ENCODE peak calls at places on chromosome 10, in seven cellular contexts. B, A, W, T, P, C and S are unnamed samples.

GRCh38 chr10:93874309-93875031 is 19.3 kb upstream of the SLC35G1 start:
- DNase-seq in C (no peak), P (no peak), B (no peak), W (peak; percentile 14), T (no peak), A (no peak), S (no peak)

GRCh38 chr10:118974951-118975350 is 54.6 kb upstream of the NANOS1 start:
- DNase-seq in A (no peak), P (no peak), T (no peak), B (no peak), W (no peak), C (no peak), S (no peak)

GRCh38 chr10:27072436-27073114 is 27.7 kb downstream of the ANKRD26 start:
- DNase-seq in A (no peak), B (no peak), W (no peak), C (no peak), P (no peak), T (no peak), S (peak; percentile 37)

GRCh38 chr10:108521827-108522503 is 1357.5 kb upstream of the SORCS1 start:
- DNase-seq in A (no peak), T (no peak), P (no peak), B (no peak), C (no peak), W (no peak), S (no peak)

GRCh38 chr10:47287805-47288204 is 12.2 kb upstream of the GDF10 start:
- DNase-seq in P (no peak), A (no peak), C (no peak), T (no peak), B (no peak), W (no peak), S (no peak)

GRCh38 chr10:15483215-15483970 is 112.3 kb upstream of the FAM171A1 start:
- DNase-seq in B (no peak), A (no peak), P (no peak), C (peak; percentile 51), W (no peak), T (no peak), S (no peak)

GRCh38 chr10:97743169-97743945 is 6.4 kb downstream of the ZFYVE27 start:
- DNase-seq in W (no peak), B (no peak), P (no peak), T (no peak), C (no peak), A (no peak), S (no peak)

GRCh38 chr10:117132751-117133231 is 5.3 kb downstream of the VAX1 start:
- DNase-seq in T (no peak), W (no peak), C (no peak), P (no peak), A (no peak), B (no peak), S (peak; percentile 57)

GRCh38 chr10:88408111-88408510 is 175.0 kb downstream of the RNLS start:
- DNase-seq in B (no peak), T (peak; percentile 18), W (no peak), A (no peak), C (peak; percentile 62), P (no peak), S (no peak)

GRCh38 chr10:43076311-43076875 is 476 bp upstream of the RET start:
- DNase-seq in C (no peak), A (no peak), W (peak; percentile 16), T (peak; percentile 23), B (no peak), P (no peak), S (no peak)

GRCh38 chr10:46534828-46535524 is 21.5 kb downstream of the GPRIN2 start:
- DNase-seq in W (no peak), A (no peak), C (no peak), B (peak; percentile 21), T (no peak), P (peak; percentile 54), S (no peak)

GRCh38 chr10:62643612-62644587 is 160.6 kb upstream of the ADO start:
- DNase-seq in P (no peak), W (no peak), T (no peak), B (no peak), A (no peak), C (no peak), S (no peak)

GRCh38 chr10:115335366-115335765 is 242.2 kb downstream of the ATRNL1 start:
- DNase-seq in W (peak; percentile 67), P (no peak), C (no peak), T (no peak), B (no peak), A (no peak), S (no peak)

GRCh38 chr10:88205842-88206446 is 342.5 kb downstream of the PTEN start:
- DNase-seq in B (no peak), T (no peak), A (no peak), C (no peak), P (no peak), W (no peak), S (no peak)

GRCh38 chr10:43901744-43902504 is 253.2 kb upstream of the ZNF32 start:
- DNase-seq in T (no peak), P (no peak), C (no peak), A (no peak), B (no peak), W (no peak), S (no peak)

GRCh38 chr10:132691711-132692153 is 94.2 kb downstream of the NKX6-2 start:
- DNase-seq in C (no peak), W (no peak), T (no peak), P (peak; percentile 50), A (no peak), B (no peak), S (no peak)

GRCh38 chr10:5829267-5829666 is 16.0 kb upstream of the GDI2 start:
- DNase-seq in T (no peak), W (no peak), B (peak; percentile 32), P (peak; percentile 28), C (no peak), A (no peak), S (no peak)

GRCh38 chr10:124143721-124144120 is 50.3 kb upstream of the CHST15 start:
- DNase-seq in B (no peak), C (no peak), A (no peak), P (peak; percentile 14), W (no peak), T (no peak), S (no peak)

GRCh38 chr10:79176949-79177602 is 108.3 kb downstream of the ZMIZ1 start:
- DNase-seq in W (no peak), C (peak; percentile 20), P (peak; percentile 87), B (no peak), A (no peak), T (no peak), S (peak; percentile 33)

GRCh38 chr10:80507484-80507880 is 30.2 kb upstream of the SH2D4B start:
- DNase-seq in C (no peak), T (peak; percentile 31), B (no peak), A (no peak), P (no peak), W (no peak), S (no peak)

GRCh38 chr10:131728829-131729228 is 172.0 kb upstream of the PPP2R2D start:
- DNase-seq in A (no peak), T (no peak), W (no peak), C (no peak), B (peak; percentile 20), P (peak; percentile 32), S (no peak)

GRCh38 chr10:112826018-112826697 is 123.9 kb upstream of the TCF7L2 start:
- DNase-seq in W (peak; percentile 11), A (no peak), T (no peak), C (no peak), B (no peak), P (no peak), S (no peak)

GRCh38 chr10:116038259-116038658 is 234.7 kb downstream of the GFRA1 start:
- DNase-seq in W (peak; percentile 2), A (no peak), C (peak; percentile 82), B (no peak), T (peak; percentile 49), P (peak; percentile 80), S (no peak)

GRCh38 chr10:97724341-97724941 is 10.9 kb downstream of the MARVELD1 start:
- DNase-seq in A (no peak), C (peak; percentile 63), P (no peak), T (peak; percentile 88), B (no peak), W (peak; percentile 83), S (no peak)

GRCh38 chr10:21398549-21399345 is 126.7 kb downstream of the SKIDA1 start:
- DNase-seq in T (peak; percentile 66), W (peak; percentile 82), C (peak; percentile 32), P (no peak), A (no peak), B (no peak), S (no peak)

GRCh38 chr10:35765039-35765662 is 123.1 kb upstream of the FZD8 start:
- DNase-seq in P (no peak), C (no peak), W (no peak), A (peak; percentile 22), T (no peak), B (peak; percentile 36), S (no peak)

GRCh38 chr10:11205026-11205772 is 187.5 kb downstream of the CELF2 start:
- DNase-seq in C (no peak), T (no peak), W (peak; percentile 76), P (no peak), B (no peak), A (no peak), S (no peak)

GRCh38 chr10:29841724-29842649 is 207.2 kb upstream of the SVIL start:
- DNase-seq in B (peak; percentile 54), T (no peak), A (peak; percentile 30), P (peak; percentile 96), C (peak; percentile 36), W (peak; percentile 38), S (peak; percentile 33)

GRCh38 chr10:17817316-17817715 is 8.2 kb downstream of the MRC1 start:
- DNase-seq in C (no peak), P (no peak), A (no peak), W (no peak), T (no peak), B (no peak), S (no peak)

GRCh38 chr10:104577861-104578480 is 63.1 kb upstream of the SORCS3 start:
- DNase-seq in T (peak; percentile 8), B (no peak), A (no peak), P (no peak), W (no peak), C (peak; percentile 56), S (no peak)
- TF ChIP-seq CTCF in T (no peak), B (no peak), A (no peak), P (no peak), W (no peak), C (no peak), S (peak; percentile 27)

DNA sequence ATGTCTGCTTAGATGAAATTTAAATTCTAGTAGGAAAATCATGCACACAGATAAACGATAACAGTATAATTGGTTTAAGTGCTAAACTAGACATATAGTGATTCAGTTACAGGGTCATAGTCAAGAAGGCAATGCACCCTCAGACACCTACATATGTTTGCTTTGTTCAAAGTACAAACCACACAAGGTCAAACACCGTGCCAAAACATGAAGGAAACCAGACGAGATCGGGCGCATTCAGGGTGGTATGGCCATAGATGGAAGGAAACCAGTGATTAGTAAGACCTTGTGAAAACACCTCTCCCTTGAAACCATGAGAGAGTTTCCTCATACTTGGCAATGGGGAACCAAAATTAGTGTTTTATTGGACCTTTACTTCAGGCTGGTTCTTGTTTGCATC is 906.9 kb downstream of the PCDH15 start:
- DNase-seq in W (peak; percentile 88), P (no peak), B (no peak), A (no peak), T (no peak), C (no peak), S (no peak)
- TF ChIP-seq CTCF in W (no peak), P (no peak), B (no peak), A (no peak), T (no peak), C (no peak), S (no peak)

GRCh38 chr10:120184547-120185337 is 272.3 kb upstream of the PLPP4 start:
- DNase-seq in T (no peak), B (no peak), A (no peak), W (no peak), P (no peak), C (no peak), S (no peak)
- TF ChIP-seq CTCF in T (no peak), B (no peak), A (no peak), W (no peak), P (no peak), C (no peak), S (peak; percentile 20)

GRCh38 chr10:34731885-34732701 is 83.0 kb downstream of the PARD3 start:
- DNase-seq in A (no peak), W (peak; percentile 83), P (no peak), C (peak; percentile 60), T (peak; percentile 83), B (no peak), S (no peak)
- TF ChIP-seq CTCF in A (no peak), W (no peak), P (no peak), C (no peak), T (no peak), B (no peak), S (no peak)